ENCODE peak calls at places on chromosomes 16 and 17, in nine cellular contexts. P, X, D, Y, S, T, K, E and Z are unnamed samples.

GRCh38 chr17:65020284-65020683 is 36.3 kb downstream of the GNA13 start:
- DNase-seq in P (no peak), X (no peak), D (no peak), Y (no peak), S (no peak), T (no peak), K (no peak), E (no peak), Z (no peak)

GRCh38 chr17:14310584-14310983 is 9.7 kb downstream of the HS3ST3B1 start:
- DNase-seq in P (no peak), X (no peak), D (no peak), Y (no peak), S (no peak), T (no peak), K (no peak), E (no peak), Z (no peak)

GRCh38 chr17:72388765-72389473 is 268.1 kb downstream of the SOX9 start:
- DNase-seq in P (no peak), X (peak; percentile 87), D (no peak), Y (no peak), S (no peak), T (no peak), K (no peak), E (no peak), Z (no peak)

GRCh38 chr16:82088483-82088882 is 53.4 kb downstream of the HSD17B2 start:
- DNase-seq in P (no peak), X (no peak), D (no peak), Y (no peak), S (no peak), T (no peak), K (no peak), E (no peak), Z (no peak)

GRCh38 chr16:15770512-15770911 is 86.3 kb downstream of the MYH11 start:
- DNase-seq in P (no peak), X (no peak), D (no peak), Y (no peak), S (no peak), T (no peak), K (no peak), E (no peak), Z (no peak)

GRCh38 chr16:6016530-6017184 is 919.1 kb upstream of the EEF2KMT start:
- DNase-seq in P (no peak), X (peak; percentile 22), D (peak; percentile 59), Y (no peak), S (no peak), T (peak; percentile 64), K (no peak), E (no peak), Z (no peak)

GRCh38 chr17:81832608-81833159 is 407 bp downstream of the MCRIP1 start:
- DNase-seq in P (no peak), X (no peak), D (peak; percentile 75), Y (no peak), S (peak; percentile 18), T (peak; percentile 60), K (no peak), E (no peak), Z (no peak)

GRCh38 chr16:80682435-80683070 is 121.8 kb downstream of the CDYL2 start:
- DNase-seq in P (no peak), X (no peak), D (no peak), Y (no peak), S (no peak), T (no peak), K (no peak), E (no peak), Z (peak; percentile 89)

GRCh38 chr17:69761011-69761410 is 314.0 kb upstream of the KCNJ16 start:
- DNase-seq in P (no peak), X (no peak), D (no peak), Y (no peak), S (no peak), T (no peak), K (no peak), E (no peak), Z (no peak)

GRCh38 chr17:59510611-59511010 is 54.8 kb upstream of the DHX40 start:
- DNase-seq in P (no peak), X (no peak), D (peak; percentile 32), Y (no peak), S (no peak), T (no peak), K (no peak), E (no peak), Z (no peak)

GRCh38 chr17:67376509-67376891 is 581 bp upstream of the PITPNC1 start:
- DNase-seq in P (peak; percentile 21), X (peak; percentile 19), D (no peak), Y (no peak), S (peak; percentile 26), T (no peak), K (no peak), E (peak; percentile 43), Z (no peak)

GRCh38 chr17:18257268-18257681 is 1.3 kb downstream of the FLII start:
- DNase-seq in P (peak; percentile 27), X (no peak), D (no peak), Y (no peak), S (no peak), T (no peak), K (no peak), E (peak; percentile 46), Z (no peak)

GRCh38 chr17:65103896-65104295 is 33.3 kb upstream of the RGS9 start:
- DNase-seq in P (no peak), X (no peak), D (no peak), Y (no peak), S (no peak), T (no peak), K (no peak), E (no peak), Z (no peak)

GRCh38 chr16:11224894-11225676 is 30.9 kb downstream of the SOCS1 start:
- DNase-seq in P (peak; percentile 78), X (no peak), D (no peak), Y (no peak), S (no peak), T (no peak), K (no peak), E (peak; percentile 47), Z (no peak)

GRCh38 chr17:4125552-4125951 is 17.3 kb downstream of the ZZEF1 start:
- DNase-seq in P (no peak), X (no peak), D (no peak), Y (no peak), S (no peak), T (no peak), K (no peak), E (no peak), Z (no peak)

GRCh38 chr17:9446528-9446927 is 129.1 kb downstream of the STX8 start:
- DNase-seq in P (no peak), X (no peak), D (no peak), Y (no peak), S (no peak), T (no peak), K (no peak), E (no peak), Z (no peak)

DNA sequence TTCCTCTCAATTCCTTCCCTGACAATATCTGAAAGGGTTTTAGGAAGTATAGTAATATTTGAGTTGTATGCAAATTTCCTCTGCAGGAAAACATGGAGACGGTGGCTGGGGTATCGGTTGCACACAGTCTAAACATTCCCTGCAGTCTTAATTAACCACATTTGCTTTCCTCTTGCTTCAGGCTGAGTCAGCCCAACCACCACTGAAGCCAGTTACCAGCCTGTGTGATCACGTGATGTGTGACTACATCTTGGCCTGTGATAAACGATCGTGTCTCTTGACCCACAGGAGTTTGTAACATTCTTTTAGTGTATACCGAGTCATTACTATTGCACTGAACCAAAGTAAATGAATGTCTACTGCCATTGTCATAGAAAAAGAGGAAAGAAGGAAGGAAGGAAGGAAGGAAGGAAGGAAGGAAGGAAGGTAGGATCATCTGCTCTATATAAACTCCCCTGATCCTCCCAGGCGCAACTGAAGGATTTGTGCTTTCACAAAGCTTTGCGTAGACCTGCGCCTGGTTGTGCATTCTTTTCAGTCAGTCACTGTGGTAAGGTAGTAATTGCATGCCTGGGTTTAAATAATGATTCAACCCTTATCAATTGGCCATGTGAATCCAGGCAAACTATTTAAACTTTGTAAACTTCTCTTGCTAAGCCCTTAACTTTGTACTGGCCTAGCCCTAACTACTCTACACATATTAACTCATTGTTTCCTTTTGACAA is 280.6 kb upstream of the SALL1 start:
- DNase-seq in P (peak; percentile 8), X (peak; percentile 6), D (peak; percentile 2), Y (no peak), S (no peak), T (no peak), K (no peak), E (no peak), Z (no peak)
- TF ChIP-seq EP300 in P (no peak), X (no peak), D (no peak), Y (no peak), S (no peak), T (no peak), K (no peak), E (no peak), Z (no peak)

GRCh38 chr17:32341857-32342602 is at the start of gene C17orf75:
- DNase-seq in P (peak; percentile 82), X (peak; percentile 69), D (peak; percentile 87), Y (peak; percentile 89), S (peak; percentile 63), T (peak; percentile 81), K (no peak), E (peak; percentile 83), Z (peak; percentile 95)
- TF ChIP-seq CTCF in P (no peak), X (no peak), D (no peak), Y (no peak), S (no peak), T (no peak), K (no peak), E (no peak), Z (no peak)

GRCh38 chr17:17159571-17159970 is 46.6 kb downstream of the PLD6 start:
- DNase-seq in P (no peak), X (no peak), D (no peak), Y (no peak), S (no peak), T (no peak), K (no peak), E (no peak), Z (no peak)
- H3K27ac ChIP-seq in P (no peak overlapping the region), X (no peak overlapping the region), D (no peak overlapping the region), Y (no peak overlapping the region), S (no peak overlapping the region), T (no peak overlapping the region), K (no peak overlapping the region), E (no peak overlapping the region), Z (no peak overlapping the region)

GRCh38 chr17:2057714-2058520 is 3.0 kb downstream of the HIC1 start:
- DNase-seq in P (no peak), X (no peak), D (no peak), Y (no peak), S (no peak), T (no peak), K (no peak), E (no peak), Z (no peak)

GRCh38 chr17:2055494-2056220 is 754 bp downstream of the HIC1 start:
- DNase-seq in P (peak; percentile 39), X (no peak), D (no peak), Y (no peak), S (no peak), T (no peak), K (no peak), E (no peak), Z (no peak)

GRCh38 chr17:2057130-2057713 is 2.3 kb downstream of the HIC1 start:
- DNase-seq in P (no peak), X (no peak), D (no peak), Y (no peak), S (no peak), T (no peak), K (no peak), E (no peak), Z (no peak)

GRCh38 chr17:2054740-2055493 is at the start of gene HIC1:
- DNase-seq in P (peak; percentile 77), X (peak; percentile 92), D (peak; percentile 93), Y (peak; percentile 91), S (peak; percentile 66), T (peak; percentile 52), K (no peak), E (peak; percentile 79), Z (peak; percentile 94)

GRCh38 chr17:2056221-2057129 is 1.6 kb downstream of the HIC1 start:
- DNase-seq in P (peak; percentile 42), X (no peak), D (no peak), Y (no peak), S (no peak), T (no peak), K (no peak), E (no peak), Z (peak; percentile 91)
- TF ChIP-seq EP300 in P (no peak), X (no peak), D (no peak), Y (no peak), S (peak; percentile 15), T (no peak), K (no peak), E (no peak), Z (no peak)